ENCODE peak calls at places on chromosome 1, in nine cellular contexts. R, A, S, F, O, L, I, U and N are unnamed samples.

GRCh38 chr1:187654635-187655034 is 825.9 kb downstream of the PLA2G4A start:
- ATAC-seq in L (no peak), I (no peak), S (no peak), U (peak), O (no peak), A (no peak), R (no peak), F (no peak), N (peak)

GRCh38 chr1:218250492-218250891 is 34.6 kb upstream of the RRP15 start:
- ATAC-seq in R (no peak), I (no peak), F (no peak), A (no peak), S (no peak), L (no peak), U (no peak), O (no peak), N (no peak)

GRCh38 chr1:36257375-36257767 is 33.1 kb downstream of the THRAP3 start:
- ATAC-seq in L (peak), O (no peak), R (no peak), A (peak), I (no peak), F (no peak), S (peak), U (peak), N (peak)

GRCh38 chr1:59429651-59430050 is 132.8 kb downstream of the FGGY start:
- ATAC-seq in I (no peak), F (no peak), S (no peak), U (no peak), L (no peak), A (no peak), O (no peak), R (no peak), N (no peak)

GRCh38 chr1:225446298-225446941 is 18.6 kb upstream of the LBR start:
- ATAC-seq in L (no peak), F (no peak), R (no peak), A (no peak), O (no peak), U (no peak), I (no peak), S (peak), N (no peak)

GRCh38 chr1:169692766-169693460 is 18.5 kb downstream of the SELL start:
- ATAC-seq in U (no peak), I (no peak), S (no peak), F (peak), O (no peak), A (peak), L (no peak), R (no peak), N (no peak)

GRCh38 chr1:41387667-41388091 is 26.4 kb downstream of the FOXO6 start:
- ATAC-seq in L (peak), F (no peak), U (peak), I (peak), S (no peak), O (peak), R (peak), A (peak), N (peak)

GRCh38 chr1:169904834-169905233 is 11.1 kb upstream of the SCYL3 start:
- ATAC-seq in R (no peak), L (no peak), S (no peak), F (no peak), A (no peak), U (no peak), O (no peak), I (no peak), N (no peak)

GRCh38 chr1:209808059-209808494 is 2.1 kb upstream of the IRF6 start:
- ATAC-seq in L (no peak), F (no peak), R (peak), I (no peak), S (peak), U (peak), O (peak), A (peak), N (peak)

GRCh38 chr1:12083766-12084165 is 20.7 kb downstream of the TNFRSF8 start:
- ATAC-seq in I (no peak), R (no peak), A (no peak), S (no peak), U (peak), O (no peak), F (no peak), L (no peak), N (no peak)

GRCh38 chr1:118290571-118290970 is 105.5 kb upstream of the SPAG17 start:
- ATAC-seq in I (peak), S (no peak), O (no peak), F (no peak), R (no peak), L (peak), U (no peak), A (peak), N (no peak)

GRCh38 chr1:214331827-214332423 is 51.0 kb downstream of the SMYD2 start:
- ATAC-seq in L (peak), I (peak), S (peak), A (no peak), R (no peak), U (peak), F (peak), O (no peak), N (peak)

GRCh38 chr1:217333939-217334338 is 297.0 kb downstream of the GPATCH2 start:
- ATAC-seq in O (no peak), I (peak), A (no peak), U (peak), S (peak), L (no peak), F (no peak), R (no peak), N (peak)

GRCh38 chr1:56867491-56867890 is 12.9 kb downstream of the C8A start:
- ATAC-seq in I (no peak), U (no peak), S (no peak), O (no peak), A (no peak), L (no peak), F (no peak), R (no peak), N (no peak)

GRCh38 chr1:1216770-1217620 is 3.0 kb upstream of the TNFRSF4 start:
- ATAC-seq in F (no peak), L (no peak), R (no peak), I (no peak), A (no peak), U (no peak), S (no peak), O (no peak), N (no peak)